ENCODE peak calls at places on chromosomes 2 and 18, in four cellular contexts. H is psoas muscle, Z is uterus, A is GM06990. N is an unnamed sample.

GRCh38 chr18:46152436-46152807 is 48.2 kb downstream of the HAUS1 start:
- DNase-seq in A (no peak), H (peak), Z (no peak), N (no peak)

GRCh38 chr2:150339951-150340350 is 147.5 kb downstream of the RND3 start:
- DNase-seq in A (no peak), H (no peak), Z (no peak), N (peak)

GRCh38 chr18:36399055-36399454 is 101.5 kb downstream of the FHOD3 start:
- DNase-seq in A (no peak), Z (no peak), H (no peak), N (no peak)

GRCh38 chr2:196131949-196132925 is 39.1 kb downstream of the STK17B start:
- DNase-seq in H (no peak), A (peak), Z (no peak), N (no peak)

GRCh38 chr2:218733615-218734021 is 23.0 kb downstream of the TTLL4 start:
- DNase-seq in Z (no peak), A (no peak), H (peak), N (no peak)

GRCh38 chr2:98569915-98570314 is 38.4 kb downstream of the COA5 start:
- DNase-seq in H (no peak), A (no peak), Z (no peak), N (no peak)

GRCh38 chr18:12868576-12868975 is 15.5 kb downstream of the PTPN2 start:
- DNase-seq in Z (no peak), H (no peak), A (no peak), N (no peak)

GRCh38 chr2:28338046-28338753 is 54.5 kb upstream of the FOSL2 start:
- DNase-seq in A (no peak), H (peak), Z (peak), N (no peak)

GRCh38 chr18:61443311-61443710 is 110.1 kb downstream of the CDH20 start:
- DNase-seq in A (no peak), H (no peak), Z (no peak), N (no peak)

GRCh38 chr2:62492048-62492447 is 13.9 kb downstream of the TMEM17 start:
- DNase-seq in Z (no peak), A (no peak), H (no peak), N (no peak)

GRCh38 chr2:222736301-222736700 is 64.8 kb downstream of the MOGAT1 start:
- DNase-seq in H (no peak), A (no peak), Z (no peak), N (no peak)

GRCh38 chr2:190062617-190063016 is at the start of gene MSTN:
- DNase-seq in A (no peak), H (no peak), Z (no peak), N (no peak)

GRCh38 chr2:180146541-180146940 is 139.4 kb upstream of the CWC22 start:
- DNase-seq in A (no peak), H (no peak), Z (no peak), N (no peak)

GRCh38 chr18:76374330-76375281 is 120.4 kb downstream of the ZNF516 start:
- DNase-seq in Z (peak), A (peak), H (no peak), N (no peak)

GRCh38 chr2:132975490-132976105 is 305.6 kb upstream of the LYPD1 start:
- DNase-seq in A (no peak), H (no peak), Z (no peak), N (no peak)

GRCh38 chr18:12403601-12404506 is 3.9 kb upstream of the PRELID3A start:
- DNase-seq in A (no peak), H (no peak), Z (no peak), N (no peak)

GRCh38 chr2:95001117-95001551 is 24.4 kb upstream of the MAL start:
- DNase-seq in A (no peak), Z (no peak), H (no peak), N (no peak)
- TF ChIP-seq CTCF in A (no peak), Z (no peak), H (no peak), N (no peak)

DNA sequence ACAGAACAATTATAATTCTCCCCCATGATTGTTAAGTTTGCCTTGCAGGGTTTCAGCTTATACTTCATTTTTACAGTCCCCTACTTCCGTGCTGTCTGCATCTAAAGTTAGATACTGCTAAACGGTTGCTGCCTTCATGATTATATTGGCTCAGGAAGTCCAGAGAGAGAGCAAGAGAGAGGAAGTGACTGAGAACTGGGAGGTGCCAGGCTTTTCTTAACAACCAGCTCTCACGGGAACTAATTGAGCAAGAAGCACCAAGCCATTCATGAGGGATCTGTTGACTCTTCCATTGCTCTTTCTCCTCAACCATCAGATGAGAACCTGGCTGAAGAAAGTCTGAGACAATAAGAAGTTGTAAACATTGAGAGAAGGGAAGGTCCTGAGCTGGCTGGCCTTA is 125.5 kb upstream of the SIX2 start:
- DNase-seq in A (no peak), H (no peak), Z (no peak), N (no peak)
- H3K4me3 ChIP-seq in A (no peak), H (no peak), Z (no peak), N (no peak)

GRCh38 chr2:20242727-20243377 is 17.9 kb upstream of the SDC1 start:
- DNase-seq in Z (no peak), A (peak), H (no peak), N (no peak)
- TF ChIP-seq CTCF in Z (no peak), A (peak), H (no peak), N (no peak)

GRCh38 chr18:79483971-79484491 is 88.3 kb downstream of the NFATC1 start:
- DNase-seq in A (no peak), H (no peak), Z (no peak), N (no peak)

GRCh38 chr18:79487198-79488165 is 91.8 kb downstream of the NFATC1 start:
- DNase-seq in A (no peak), Z (no peak), H (peak), N (no peak)

GRCh38 chr18:79486356-79487197 is 90.8 kb downstream of the NFATC1 start:
- DNase-seq in Z (no peak), A (no peak), H (peak), N (no peak)

GRCh38 chr18:79484661-79485621 is 89.2 kb downstream of the NFATC1 start:
- DNase-seq in A (no peak), H (peak), Z (no peak), N (no peak)

GRCh38 chr18:79485788-79486355 is 90.1 kb downstream of the NFATC1 start:
- DNase-seq in H (peak), A (no peak), Z (no peak), N (no peak)
- H3K4me3 ChIP-seq in H (peak), A (no peak), Z (no peak), N (no peak)

DNA sequence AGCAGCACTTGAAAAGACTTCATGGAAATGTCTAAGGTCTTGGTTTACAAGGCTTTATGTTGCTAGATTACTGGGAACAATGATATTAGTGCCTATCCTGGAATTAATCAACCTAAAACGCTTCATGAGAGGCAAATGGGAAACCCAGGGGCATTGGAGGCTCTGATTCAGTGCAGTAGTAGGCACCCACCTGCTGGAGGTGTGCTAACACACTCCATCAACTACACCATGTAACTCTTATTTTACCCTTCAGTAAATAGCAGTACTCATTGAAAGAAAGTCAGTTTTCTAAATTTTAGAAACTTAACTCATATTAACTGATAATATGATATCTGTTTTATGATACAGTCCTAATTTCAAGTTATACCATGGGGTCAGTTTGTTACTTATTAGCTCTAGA is 17.4 kb upstream of the HNRNPA3 start:
- DNase-seq in A (no peak), H (no peak), Z (no peak), N (no peak)
- TF ChIP-seq CTCF in A (peak), H (no peak), Z (no peak), N (no peak)

DNA sequence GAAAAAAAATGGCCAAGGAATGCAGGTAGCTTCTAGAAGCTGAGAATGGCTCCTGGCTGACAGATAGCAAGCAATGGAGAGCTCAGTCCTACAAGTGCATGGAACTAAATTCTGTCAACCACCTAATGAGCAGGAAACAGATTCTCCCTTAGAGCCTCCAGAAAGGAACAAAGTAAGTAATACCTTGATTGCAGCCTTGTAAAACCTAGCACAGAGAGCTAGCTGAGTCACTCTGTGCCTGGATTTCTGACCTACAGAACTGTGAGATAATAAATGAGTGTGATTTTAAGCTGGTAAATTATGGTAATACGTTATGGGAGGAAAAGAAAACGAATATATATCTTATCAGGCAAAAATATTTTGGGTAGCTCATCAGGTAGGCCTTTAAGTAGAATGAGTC is 7.4 kb upstream of the LNPK start:
- DNase-seq in A (no peak), H (no peak), Z (no peak), N (no peak)
- H3K4me3 ChIP-seq in A (no peak), H (no peak), Z (no peak), N (no peak)

DNA sequence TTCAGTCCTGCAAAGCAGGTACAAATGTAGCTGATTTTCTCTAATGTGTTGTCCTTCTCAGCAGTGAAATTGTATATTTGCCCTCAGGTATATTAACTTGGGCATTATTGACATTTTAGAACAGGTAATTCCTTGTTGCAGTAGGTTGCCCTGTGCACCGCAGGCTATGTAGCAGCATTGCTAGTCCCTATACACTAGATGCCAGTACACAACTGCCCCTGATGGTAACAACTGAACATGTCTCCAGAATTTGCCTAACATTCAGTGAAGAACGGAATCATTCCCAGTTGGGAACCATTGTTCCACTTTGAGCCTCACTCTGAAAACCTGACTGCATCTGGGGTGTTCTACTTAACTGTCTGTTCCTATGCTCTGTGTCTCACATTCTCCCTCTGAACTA is 23.1 kb upstream of the TFPI start:
- DNase-seq in H (no peak), A (no peak), Z (no peak), N (no peak)
- TF ChIP-seq CTCF in H (no peak), A (no peak), Z (no peak), N (no peak)

GRCh38 chr2:26693287-26693849 is 846 bp downstream of the KCNK3 start:
- DNase-seq in A (no peak), H (no peak), Z (peak), N (no peak)
- H3K4me3 ChIP-seq in A (no peak), H (peak), Z (peak), N (no peak)

GRCh38 chr18:37568671-37569070 is 3.1 kb upstream of the CELF4 start:
- DNase-seq in Z (no peak), A (no peak), H (no peak), N (no peak)
- TF ChIP-seq CTCF in Z (no peak), A (no peak), H (no peak), N (no peak)

DNA sequence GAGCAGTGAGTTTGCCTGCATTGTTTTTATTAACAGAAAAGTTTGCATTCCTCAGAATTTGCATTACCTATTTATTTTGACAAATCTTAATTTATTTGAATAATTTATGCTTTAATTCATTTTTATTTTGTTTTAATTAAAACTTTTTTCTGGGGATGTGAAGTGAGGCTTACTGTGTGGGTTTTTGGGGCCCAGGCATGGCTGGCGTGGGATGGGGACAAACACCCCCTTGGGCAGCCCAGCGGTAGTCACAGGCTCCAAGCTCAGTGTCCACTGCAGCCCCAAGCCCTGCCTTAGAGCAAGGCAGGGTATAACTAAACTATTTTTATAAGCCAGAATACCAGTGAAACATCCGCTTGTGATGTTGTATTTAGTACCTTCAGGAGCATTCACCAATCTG is 95.7 kb upstream of the PXDN start:
- DNase-seq in H (no peak), A (no peak), Z (no peak), N (no peak)
- H3K4me3 ChIP-seq in H (no peak), A (no peak), Z (no peak), N (no peak)

N was measured in LNCaP clone FGC.